ENCODE peak calls at places on chromosome 19, in six cellular contexts. One of them, this sample, is unnamed.
A peak's percentile ranks its signal among the peaks of the same experiment; 100 is the strongest.

GRCh38 chr19:7349961-7350711 is 1.4 kb downstream of the ARHGEF18 start:
- DNase-seq in ovary: no peak
- DNase-seq in caudate nucleus: no peak
- DNase-seq in mammary epithelial cell: no peak
- DNase-seq in dorsolateral prefrontal cortex: peak; percentile 2
- DNase-seq in testis: no peak
- DNase-seq in this sample: no peak

GRCh38 chr19:20247016-20247683 is 80.1 kb downstream of the ZNF486 start:
- DNase-seq in mammary epithelial cell: peak; percentile 2
- DNase-seq in caudate nucleus: peak; percentile 26
- DNase-seq in testis: peak; percentile 72
- DNase-seq in dorsolateral prefrontal cortex: peak; percentile 57
- DNase-seq in ovary: peak; percentile 66
- DNase-seq in this sample: peak; percentile 2

GRCh38 chr19:18225702-18226468 is at the start of gene PDE4C:
- DNase-seq in caudate nucleus: no peak
- DNase-seq in ovary: peak; percentile 55
- DNase-seq in testis: no peak
- DNase-seq in mammary epithelial cell: no peak
- DNase-seq in dorsolateral prefrontal cortex: no peak
- DNase-seq in this sample: no peak

GRCh38 chr19:18253716-18254115 is 20.5 kb downstream of the IQCN start:
- DNase-seq in testis: no peak
- DNase-seq in dorsolateral prefrontal cortex: no peak
- DNase-seq in mammary epithelial cell: peak; percentile 60
- DNase-seq in caudate nucleus: no peak
- DNase-seq in ovary: no peak
- DNase-seq in this sample: peak; percentile 98

GRCh38 chr19:5947435-5947834 is 30.5 kb downstream of the RANBP3 start:
- DNase-seq in dorsolateral prefrontal cortex: peak; percentile 72
- DNase-seq in testis: peak; percentile 88
- DNase-seq in caudate nucleus: peak; percentile 74
- DNase-seq in mammary epithelial cell: no peak
- DNase-seq in ovary: no peak
- DNase-seq in this sample: no peak

GRCh38 chr19:6947745-6948144 is 60.4 kb downstream of the ADGRE1 start:
- DNase-seq in dorsolateral prefrontal cortex: no peak
- DNase-seq in testis: no peak
- DNase-seq in ovary: no peak
- DNase-seq in mammary epithelial cell: no peak
- DNase-seq in caudate nucleus: no peak
- DNase-seq in this sample: no peak

GRCh38 chr19:54248016-54248601 is 5.5 kb upstream of the LILRA6 start:
- DNase-seq in mammary epithelial cell: no peak
- DNase-seq in caudate nucleus: peak; percentile 13
- DNase-seq in ovary: no peak
- DNase-seq in testis: no peak
- DNase-seq in dorsolateral prefrontal cortex: no peak
- DNase-seq in this sample: no peak

GRCh38 chr19:29927944-29928669 is 13.9 kb upstream of the URI1 start:
- DNase-seq in mammary epithelial cell: no peak
- DNase-seq in caudate nucleus: no peak
- DNase-seq in testis: no peak
- DNase-seq in ovary: no peak
- DNase-seq in dorsolateral prefrontal cortex: no peak
- DNase-seq in this sample: no peak

GRCh38 chr19:33280351-33280921 is 21.9 kb downstream of the CEBPA start:
- DNase-seq in dorsolateral prefrontal cortex: no peak
- DNase-seq in testis: no peak
- DNase-seq in caudate nucleus: no peak
- DNase-seq in ovary: no peak
- DNase-seq in mammary epithelial cell: no peak
- DNase-seq in this sample: no peak

GRCh38 chr19:51921949-51922348 is 5.3 kb upstream of the ZNF613 start:
- DNase-seq in caudate nucleus: no peak
- DNase-seq in mammary epithelial cell: no peak
- DNase-seq in dorsolateral prefrontal cortex: no peak
- DNase-seq in testis: no peak
- DNase-seq in ovary: no peak
- DNase-seq in this sample: no peak

GRCh38 chr19:5498817-5499535 is 43.8 kb downstream of the ZNRF4 start:
- DNase-seq in caudate nucleus: no peak
- DNase-seq in testis: no peak
- DNase-seq in dorsolateral prefrontal cortex: peak; percentile 64
- DNase-seq in mammary epithelial cell: no peak
- DNase-seq in ovary: no peak
- DNase-seq in this sample: no peak

GRCh38 chr19:17020380-17020779 is 6.2 kb downstream of the CPAMD8 start:
- DNase-seq in mammary epithelial cell: no peak
- DNase-seq in ovary: no peak
- DNase-seq in caudate nucleus: peak; percentile 28
- DNase-seq in testis: peak; percentile 22
- DNase-seq in dorsolateral prefrontal cortex: peak; percentile 35
- DNase-seq in this sample: no peak
- H3K27ac ChIP-seq in mammary epithelial cell: no peak overlapping the region
- H3K27ac ChIP-seq in ovary: no peak overlapping the region
- H3K27ac ChIP-seq in caudate nucleus: no peak overlapping the region
- H3K27ac ChIP-seq in testis: no peak overlapping the region
- H3K27ac ChIP-seq in dorsolateral prefrontal cortex: no peak overlapping the region
- H3K27ac ChIP-seq in this sample: peak overlapping the region; percentile 57

GRCh38 chr19:3404324-3405260 is 38.2 kb downstream of the NFIC start:
- DNase-seq in caudate nucleus: peak; percentile 88
- DNase-seq in ovary: peak; percentile 91
- DNase-seq in testis: peak; percentile 87
- DNase-seq in dorsolateral prefrontal cortex: peak; percentile 85
- DNase-seq in mammary epithelial cell: no peak
- DNase-seq in this sample: no peak
- H3K27ac ChIP-seq in caudate nucleus: peak overlapping the region; percentile 92
- H3K27ac ChIP-seq in ovary: peak overlapping the region; percentile 97
- H3K27ac ChIP-seq in testis: peak overlapping the region; percentile 99
- H3K27ac ChIP-seq in dorsolateral prefrontal cortex: peak overlapping the region; percentile 100
- H3K27ac ChIP-seq in mammary epithelial cell: no peak overlapping the region
- H3K27ac ChIP-seq in this sample: no peak overlapping the region

GRCh38 chr19:11142528-11143171 is 12.9 kb downstream of the SPC24 start:
- DNase-seq in mammary epithelial cell: peak; percentile 88
- DNase-seq in testis: peak; percentile 83
- DNase-seq in dorsolateral prefrontal cortex: peak; percentile 43
- DNase-seq in ovary: peak; percentile 98
- DNase-seq in caudate nucleus: peak; percentile 78
- DNase-seq in this sample: peak; percentile 94
- H3K27ac ChIP-seq in mammary epithelial cell: peak overlapping the region; percentile 73
- H3K27ac ChIP-seq in testis: peak overlapping the region; percentile 83
- H3K27ac ChIP-seq in dorsolateral prefrontal cortex: peak overlapping the region; percentile 51
- H3K27ac ChIP-seq in ovary: peak overlapping the region; percentile 94
- H3K27ac ChIP-seq in caudate nucleus: peak overlapping the region; percentile 73
- H3K27ac ChIP-seq in this sample: peak overlapping the region; percentile 88

GRCh38 chr19:35511337-35511736 is 2.1 kb downstream of the DMKN start:
- DNase-seq in testis: no peak
- DNase-seq in ovary: no peak
- DNase-seq in caudate nucleus: no peak
- DNase-seq in dorsolateral prefrontal cortex: no peak
- DNase-seq in mammary epithelial cell: no peak
- DNase-seq in this sample: no peak

GRCh38 chr19:35509018-35509652 is 4.3 kb downstream of the DMKN start:
- DNase-seq in ovary: peak; percentile 49
- DNase-seq in caudate nucleus: peak; percentile 24
- DNase-seq in testis: no peak
- DNase-seq in dorsolateral prefrontal cortex: no peak
- DNase-seq in mammary epithelial cell: peak; percentile 79
- DNase-seq in this sample: peak; percentile 69

GRCh38 chr19:35510626-35510964 is 2.9 kb downstream of the DMKN start:
- DNase-seq in ovary: no peak
- DNase-seq in caudate nucleus: no peak
- DNase-seq in mammary epithelial cell: no peak
- DNase-seq in dorsolateral prefrontal cortex: no peak
- DNase-seq in testis: no peak
- DNase-seq in this sample: no peak

GRCh38 chr19:35508129-35508528 is 5.3 kb downstream of the DMKN start:
- DNase-seq in caudate nucleus: no peak
- DNase-seq in testis: no peak
- DNase-seq in mammary epithelial cell: no peak
- DNase-seq in ovary: no peak
- DNase-seq in dorsolateral prefrontal cortex: no peak
- DNase-seq in this sample: no peak

DNA sequence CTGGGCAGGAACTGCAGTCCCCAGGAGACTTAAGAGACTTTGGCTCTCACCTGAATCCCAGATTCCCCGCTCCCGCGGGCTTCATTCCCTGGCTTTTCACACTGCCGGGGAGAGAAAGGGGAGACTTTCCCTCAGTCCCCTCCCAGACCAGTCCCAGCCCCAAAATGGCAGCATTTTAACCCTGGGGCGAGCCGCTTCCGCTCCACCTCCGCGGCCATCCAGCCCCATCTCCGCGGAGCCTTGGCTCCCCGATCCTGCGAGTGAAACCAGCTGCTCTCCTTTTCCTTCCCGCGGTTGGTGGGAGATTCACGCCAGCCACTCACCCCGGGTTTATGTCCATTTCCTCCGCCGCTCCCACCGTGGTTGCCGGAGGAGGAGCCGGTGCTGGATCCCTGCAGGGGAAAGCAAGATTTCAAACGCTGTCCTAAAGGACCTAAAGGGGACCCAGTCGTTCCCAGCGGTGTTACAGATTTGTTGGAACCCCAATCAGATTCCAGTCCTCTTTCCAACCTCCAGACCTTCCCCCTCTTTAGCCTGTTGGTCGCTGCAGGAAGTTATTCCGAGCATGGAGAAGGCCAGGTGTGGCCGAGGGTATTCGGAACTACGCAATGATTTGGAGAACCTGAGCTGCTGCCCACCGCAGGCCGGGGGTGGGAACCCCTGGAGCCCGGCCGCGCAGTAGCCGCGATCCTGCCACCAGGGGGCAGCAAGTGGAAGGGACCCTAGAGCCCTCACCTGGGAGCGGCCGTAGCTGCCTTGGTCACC is 3.4 kb downstream of the DMKN start:
- DNase-seq in caudate nucleus: peak; percentile 29
- DNase-seq in testis: peak; percentile 77
- DNase-seq in dorsolateral prefrontal cortex: peak; percentile 68
- DNase-seq in mammary epithelial cell: peak; percentile 82
- DNase-seq in ovary: peak; percentile 86
- DNase-seq in this sample: peak; percentile 95
- H3K27ac ChIP-seq in caudate nucleus: no peak overlapping the region
- H3K27ac ChIP-seq in testis: no peak overlapping the region
- H3K27ac ChIP-seq in dorsolateral prefrontal cortex: no peak overlapping the region
- H3K27ac ChIP-seq in mammary epithelial cell: peak overlapping the region; percentile 95
- H3K27ac ChIP-seq in ovary: peak overlapping the region; percentile 74
- H3K27ac ChIP-seq in this sample: peak overlapping the region; percentile 90

GRCh38 chr19:44596428-44597130 is 16.8 kb upstream of the IGSF23 start:
- DNase-seq in caudate nucleus: no peak
- DNase-seq in testis: no peak
- DNase-seq in mammary epithelial cell: no peak
- DNase-seq in dorsolateral prefrontal cortex: no peak
- DNase-seq in ovary: no peak
- DNase-seq in this sample: no peak

GRCh38 chr19:44590245-44591059 is 22.9 kb upstream of the IGSF23 start:
- DNase-seq in dorsolateral prefrontal cortex: no peak
- DNase-seq in caudate nucleus: no peak
- DNase-seq in mammary epithelial cell: no peak
- DNase-seq in testis: no peak
- DNase-seq in ovary: no peak
- DNase-seq in this sample: no peak

GRCh38 chr19:44592451-44592890 is 20.9 kb upstream of the IGSF23 start:
- DNase-seq in caudate nucleus: no peak
- DNase-seq in testis: no peak
- DNase-seq in ovary: no peak
- DNase-seq in dorsolateral prefrontal cortex: no peak
- DNase-seq in mammary epithelial cell: no peak
- DNase-seq in this sample: peak; percentile 33

GRCh38 chr19:44597131-44597491 is 16.3 kb upstream of the IGSF23 start:
- DNase-seq in ovary: no peak
- DNase-seq in caudate nucleus: no peak
- DNase-seq in testis: no peak
- DNase-seq in dorsolateral prefrontal cortex: no peak
- DNase-seq in mammary epithelial cell: no peak
- DNase-seq in this sample: no peak

DNA sequence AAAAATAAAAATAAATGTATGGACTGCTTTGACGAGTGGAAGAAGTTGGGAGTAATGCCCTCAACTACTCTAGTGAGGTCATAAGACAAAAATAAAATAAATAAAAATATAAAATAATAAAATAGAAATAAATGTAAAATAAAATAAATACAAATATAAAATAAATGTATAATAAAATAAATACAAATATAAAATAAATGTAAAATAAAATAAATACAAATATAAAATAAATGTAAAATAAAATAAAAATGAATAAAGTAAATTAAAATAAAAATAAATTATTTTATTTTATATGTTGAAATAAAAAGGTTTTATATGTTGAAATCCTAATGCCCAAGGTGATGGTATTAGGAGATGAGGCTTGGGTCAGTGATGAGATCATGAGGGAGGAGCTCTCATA is 20.1 kb upstream of the IGSF23 start:
- DNase-seq in caudate nucleus: no peak
- DNase-seq in testis: no peak
- DNase-seq in dorsolateral prefrontal cortex: no peak
- DNase-seq in ovary: no peak
- DNase-seq in mammary epithelial cell: no peak
- DNase-seq in this sample: no peak
- H3K27ac ChIP-seq in caudate nucleus: no peak overlapping the region
- H3K27ac ChIP-seq in testis: no peak overlapping the region
- H3K27ac ChIP-seq in dorsolateral prefrontal cortex: no peak overlapping the region
- H3K27ac ChIP-seq in ovary: no peak overlapping the region
- H3K27ac ChIP-seq in mammary epithelial cell: no peak overlapping the region
- H3K27ac ChIP-seq in this sample: peak overlapping the region; percentile 98

DNA sequence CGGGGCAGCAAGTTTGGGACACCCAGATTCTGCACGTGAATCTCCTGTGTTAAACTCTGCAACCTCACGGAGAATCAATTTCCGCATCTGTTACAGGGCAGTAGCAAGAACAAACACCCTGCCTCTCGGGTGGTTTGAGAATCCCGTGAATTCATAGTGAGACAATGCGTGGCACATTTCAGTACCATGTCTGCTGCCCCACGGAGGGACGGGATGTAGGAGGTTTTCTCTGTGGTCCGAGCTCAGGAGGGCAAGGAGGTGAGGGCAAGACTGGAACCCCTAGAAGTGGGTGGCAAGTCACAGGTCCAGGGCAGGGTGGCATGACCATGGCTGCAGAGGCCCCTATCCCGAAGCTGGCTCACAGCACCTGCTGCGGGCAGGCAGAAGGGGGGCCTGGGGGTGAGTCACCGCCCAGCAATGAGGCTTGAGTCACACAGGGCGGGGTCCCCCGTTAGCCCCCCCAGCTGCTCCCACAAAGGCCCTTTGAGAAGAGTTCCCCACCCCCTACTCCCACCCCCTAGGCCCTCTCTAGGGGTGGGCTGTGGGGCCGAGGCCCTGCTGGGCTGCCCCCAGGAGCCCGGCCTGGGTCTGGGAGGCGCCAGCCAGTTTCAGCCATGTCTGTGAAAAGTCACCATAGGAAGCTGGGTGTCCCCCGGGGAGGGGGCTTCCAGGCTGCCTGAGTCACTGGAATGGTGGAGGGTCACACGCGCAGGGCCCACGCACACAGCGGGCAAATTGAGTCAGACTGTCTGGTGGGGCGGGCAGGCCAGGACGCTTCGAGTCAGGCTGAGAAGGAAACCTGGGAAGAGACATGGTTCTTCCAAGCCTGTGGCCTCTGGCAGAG is 25.8 kb upstream of the NANOS3 start:
- DNase-seq in caudate nucleus: peak; percentile 81
- DNase-seq in testis: no peak
- DNase-seq in ovary: peak; percentile 89
- DNase-seq in mammary epithelial cell: peak; percentile 95
- DNase-seq in dorsolateral prefrontal cortex: no peak
- DNase-seq in this sample: peak; percentile 96
- H3K27ac ChIP-seq in caudate nucleus: peak overlapping the region; percentile 96
- H3K27ac ChIP-seq in testis: peak overlapping the region; percentile 73
- H3K27ac ChIP-seq in ovary: peak overlapping the region; percentile 86
- H3K27ac ChIP-seq in mammary epithelial cell: peak overlapping the region; percentile 100
- H3K27ac ChIP-seq in dorsolateral prefrontal cortex: peak overlapping the region; percentile 97
- H3K27ac ChIP-seq in this sample: peak overlapping the region; percentile 97

This sample was measured in PC-9.